ENCODE peak calls at places on chromosomes 4 and X, in ten cellular contexts. One of them, this sample, is unnamed.

GRCh38 chr4:13866881-13867280 is 239.4 kb upstream of the BOD1L1 start:
- DNase-seq in MCF 10A: no peak
- DNase-seq in NCI-H774: no peak
- DNase-seq in HTR-8/SVneo: no peak
- DNase-seq in stimulated activated CD4-positive, alpha-beta T cell treated with anti-CD3 and anti-CD28 coated beads, TNF-alpha, amount 100 ng/mL, for 24 hours: no peak
- DNase-seq in coronary artery: no peak
- DNase-seq in H4: no peak
- DNase-seq in osteocyte: no peak
- DNase-seq in naive thymus-derived CD4-positive, alpha-beta T cell: no peak
- DNase-seq in caudate nucleus: no peak
- DNase-seq in this sample: no peak

GRCh38 chrX:134990475-134991473 is at the start of gene SMIM10:
- DNase-seq in MCF 10A: peak
- DNase-seq in NCI-H774: no peak
- DNase-seq in HTR-8/SVneo: peak
- DNase-seq in stimulated activated CD4-positive, alpha-beta T cell treated with anti-CD3 and anti-CD28 coated beads, TNF-alpha, amount 100 ng/mL, for 24 hours: no peak
- DNase-seq in coronary artery: peak
- DNase-seq in H4: peak
- DNase-seq in osteocyte: peak
- DNase-seq in naive thymus-derived CD4-positive, alpha-beta T cell: no peak
- DNase-seq in caudate nucleus: no peak
- DNase-seq in this sample: no peak

GRCh38 chr4:146482788-146483187 is 39.0 kb downstream of the SLC10A7 start:
- DNase-seq in MCF 10A: no peak
- DNase-seq in NCI-H774: no peak
- DNase-seq in HTR-8/SVneo: no peak
- DNase-seq in stimulated activated CD4-positive, alpha-beta T cell treated with anti-CD3 and anti-CD28 coated beads, TNF-alpha, amount 100 ng/mL, for 24 hours: no peak
- DNase-seq in coronary artery: no peak
- DNase-seq in H4: no peak
- DNase-seq in osteocyte: no peak
- DNase-seq in naive thymus-derived CD4-positive, alpha-beta T cell: no peak
- DNase-seq in caudate nucleus: no peak
- DNase-seq in this sample: no peak

GRCh38 chr4:6633091-6633906 is 7.2 kb upstream of the MRFAP1 start:
- DNase-seq in MCF 10A: peak
- DNase-seq in NCI-H774: peak
- DNase-seq in HTR-8/SVneo: no peak
- DNase-seq in stimulated activated CD4-positive, alpha-beta T cell treated with anti-CD3 and anti-CD28 coated beads, TNF-alpha, amount 100 ng/mL, for 24 hours: no peak
- DNase-seq in coronary artery: no peak
- DNase-seq in H4: no peak
- DNase-seq in osteocyte: no peak
- DNase-seq in naive thymus-derived CD4-positive, alpha-beta T cell: no peak
- DNase-seq in caudate nucleus: no peak
- DNase-seq in this sample: no peak

GRCh38 chrX:139882299-139882698 is 50.6 kb downstream of the ATP11C start:
- DNase-seq in MCF 10A: no peak
- DNase-seq in NCI-H774: no peak
- DNase-seq in HTR-8/SVneo: no peak
- DNase-seq in stimulated activated CD4-positive, alpha-beta T cell treated with anti-CD3 and anti-CD28 coated beads, TNF-alpha, amount 100 ng/mL, for 24 hours: no peak
- DNase-seq in coronary artery: no peak
- DNase-seq in H4: no peak
- DNase-seq in osteocyte: no peak
- DNase-seq in naive thymus-derived CD4-positive, alpha-beta T cell: no peak
- DNase-seq in caudate nucleus: no peak
- DNase-seq in this sample: no peak

GRCh38 chr4:73533515-73534422 is 52.2 kb downstream of the AFM start:
- DNase-seq in MCF 10A: no peak
- DNase-seq in NCI-H774: no peak
- DNase-seq in HTR-8/SVneo: no peak
- DNase-seq in stimulated activated CD4-positive, alpha-beta T cell treated with anti-CD3 and anti-CD28 coated beads, TNF-alpha, amount 100 ng/mL, for 24 hours: no peak
- DNase-seq in coronary artery: no peak
- DNase-seq in H4: no peak
- DNase-seq in osteocyte: no peak
- DNase-seq in naive thymus-derived CD4-positive, alpha-beta T cell: no peak
- DNase-seq in caudate nucleus: no peak
- DNase-seq in this sample: no peak

GRCh38 chr4:72319596-72319995 is 249.4 kb downstream of the ADAMTS3 start:
- DNase-seq in MCF 10A: peak
- DNase-seq in NCI-H774: no peak
- DNase-seq in HTR-8/SVneo: no peak
- DNase-seq in stimulated activated CD4-positive, alpha-beta T cell treated with anti-CD3 and anti-CD28 coated beads, TNF-alpha, amount 100 ng/mL, for 24 hours: no peak
- DNase-seq in coronary artery: no peak
- DNase-seq in H4: peak
- DNase-seq in osteocyte: no peak
- DNase-seq in naive thymus-derived CD4-positive, alpha-beta T cell: no peak
- DNase-seq in caudate nucleus: no peak
- DNase-seq in this sample: no peak

GRCh38 chrX:82087699-82088098 is 885.8 kb downstream of the SH3BGRL start:
- DNase-seq in MCF 10A: peak
- DNase-seq in NCI-H774: peak
- DNase-seq in HTR-8/SVneo: no peak
- DNase-seq in stimulated activated CD4-positive, alpha-beta T cell treated with anti-CD3 and anti-CD28 coated beads, TNF-alpha, amount 100 ng/mL, for 24 hours: no peak
- DNase-seq in coronary artery: no peak
- DNase-seq in H4: no peak
- DNase-seq in osteocyte: no peak
- DNase-seq in naive thymus-derived CD4-positive, alpha-beta T cell: no peak
- DNase-seq in caudate nucleus: no peak
- DNase-seq in this sample: no peak

GRCh38 chr4:174340714-174341113 is 57.0 kb downstream of the CEP44 start:
- DNase-seq in MCF 10A: no peak
- DNase-seq in NCI-H774: no peak
- DNase-seq in HTR-8/SVneo: no peak
- DNase-seq in stimulated activated CD4-positive, alpha-beta T cell treated with anti-CD3 and anti-CD28 coated beads, TNF-alpha, amount 100 ng/mL, for 24 hours: no peak
- DNase-seq in coronary artery: no peak
- DNase-seq in H4: no peak
- DNase-seq in osteocyte: no peak
- DNase-seq in naive thymus-derived CD4-positive, alpha-beta T cell: no peak
- DNase-seq in caudate nucleus: no peak
- DNase-seq in this sample: no peak

GRCh38 chrX:34918856-34919255 is 23.7 kb upstream of the FAM47B start:
- DNase-seq in MCF 10A: peak
- DNase-seq in NCI-H774: no peak
- DNase-seq in HTR-8/SVneo: peak
- DNase-seq in stimulated activated CD4-positive, alpha-beta T cell treated with anti-CD3 and anti-CD28 coated beads, TNF-alpha, amount 100 ng/mL, for 24 hours: no peak
- DNase-seq in coronary artery: no peak
- DNase-seq in H4: peak
- DNase-seq in osteocyte: no peak
- DNase-seq in naive thymus-derived CD4-positive, alpha-beta T cell: no peak
- DNase-seq in caudate nucleus: no peak
- DNase-seq in this sample: no peak

This sample was measured in vagina.